ENCODE peak calls at places on chromosome 14, in five cellular contexts. K is stimulated activated CD4-positive, alpha-beta T cell treated with anti-CD3 and anti-CD28 coated beads, Interleukin-4, amount 100 ng/mL, for 4 hours; I is non-pigmented ciliary epithelial cell; S is Daoy; B is trophoblast cell. V is an unnamed sample.

GRCh38 chr14:41925409-41925808 is 318.7 kb downstream of the LRFN5 start:
- DNase-seq in K (no peak), I (peak; percentile 2), S (peak; percentile 27), B (no peak), V (no peak)

GRCh38 chr14:86015916-86016315 is 486.0 kb downstream of the FLRT2 start:
- DNase-seq in K (no peak), I (no peak), S (no peak), B (no peak), V (no peak)

GRCh38 chr14:60245316-60246177 is 3.5 kb upstream of the PPM1A start:
- DNase-seq in K (no peak), I (no peak), S (no peak), B (no peak), V (no peak)

GRCh38 chr14:93648440-93649168 is 139.7 kb downstream of the PRIMA1 start:
- DNase-seq in K (no peak), I (no peak), S (peak; percentile 26), B (peak; percentile 14), V (no peak)

GRCh38 chr14:90109858-90110257 is 48.1 kb downstream of the KCNK13 start:
- DNase-seq in K (no peak), I (no peak), S (peak; percentile 28), B (peak; percentile 64), V (no peak)

GRCh38 chr14:89425931-89426330 is 8.9 kb upstream of the FOXN3 start:
- DNase-seq in K (no peak), I (peak; percentile 98), S (peak; percentile 96), B (peak; percentile 96), V (no peak)

GRCh38 chr14:49297102-49297501 is 289.1 kb downstream of the RPS29 start:
- DNase-seq in K (no peak), I (no peak), S (no peak), B (no peak), V (no peak)

GRCh38 chr14:77955816-77956796 is 156.2 kb downstream of the ADCK1 start:
- DNase-seq in K (no peak), I (no peak), S (no peak), B (no peak), V (no peak)

GRCh38 chr14:74038015-74038859 is 19.1 kb downstream of the BBOF1 start:
- DNase-seq in K (no peak), I (no peak), S (peak; percentile 30), B (peak; percentile 84), V (no peak)

GRCh38 chr14:55780156-55780946 is 200.3 kb downstream of the KTN1 start:
- DNase-seq in K (no peak), I (no peak), S (peak; percentile 77), B (no peak), V (no peak)

GRCh38 chr14:23125933-23126524 is 7.0 kb upstream of the CEBPE start:
- DNase-seq in K (no peak), I (no peak), S (no peak), B (no peak), V (no peak)

GRCh38 chr14:68814376-68815287 is 21.8 kb upstream of the ZFP36L1 start:
- DNase-seq in K (peak; percentile 44), I (no peak), S (peak; percentile 82), B (peak; percentile 94), V (peak; percentile 46)

GRCh38 chr14:87175175-87175574 is 817.8 kb downstream of the GALC start:
- DNase-seq in K (no peak), I (no peak), S (no peak), B (no peak), V (no peak)

GRCh38 chr14:26389646-26390508 is 208.0 kb downstream of the NOVA1 start:
- DNase-seq in K (no peak), I (no peak), S (peak; percentile 45), B (no peak), V (no peak)

GRCh38 chr14:33916663-33917565 is 34.0 kb downstream of the EGLN3 start:
- DNase-seq in K (no peak), I (peak; percentile 14), S (peak; percentile 77), B (peak; percentile 87), V (no peak)

V was measured in anterior cingulate cortex.